ENCODE peak calls at places on chromosomes 3 and 15, in seven cellular contexts. Z is neuronal stem cell, Q is IMR-90, W is trophoblast cell, E is H1, T is mesenchymal stem cell, P is mesendoderm. S is an unnamed sample.
A peak's percentile ranks its signal among the peaks of the same experiment; 100 is the strongest.

GRCh38 chr15:98143116-98143515 is 182.6 kb downstream of the ARRDC4 start:
- DNase-seq in Z (no peak), Q (no peak), W (peak; percentile 55), E (no peak), T (no peak), P (peak; percentile 74), S (no peak)

GRCh38 chr15:25735550-25736384 is 127.4 kb downstream of the ATP10A start:
- DNase-seq in Z (no peak), Q (no peak), W (no peak), E (no peak), T (no peak), P (no peak), S (no peak)

GRCh38 chr3:131544557-131544956 is 41.8 kb upstream of the MRPL3 start:
- DNase-seq in Z (no peak), Q (no peak), W (peak; percentile 51), E (no peak), T (no peak), P (no peak), S (no peak)

GRCh38 chr3:156307704-156308103 is 187.3 kb downstream of the KCNAB1 start:
- DNase-seq in Z (no peak), Q (peak; percentile 84), W (no peak), E (no peak), T (no peak), P (no peak), S (no peak)

GRCh38 chr15:67534360-67534759 is 8.1 kb upstream of the MAP2K5 start:
- DNase-seq in Z (no peak), Q (no peak), W (no peak), E (no peak), T (no peak), P (no peak), S (no peak)

GRCh38 chr15:27342991-27343390 is 372.0 kb downstream of the GABRG3 start:
- DNase-seq in Z (no peak), Q (no peak), W (no peak), E (no peak), T (no peak), P (peak; percentile 30), S (no peak)

GRCh38 chr3:146086211-146086610 is 74.8 kb downstream of the PLOD2 start:
- DNase-seq in Z (no peak), Q (peak; percentile 12), W (no peak), E (no peak), T (no peak), P (no peak), S (no peak)

GRCh38 chr3:132432639-132433038 is 15.3 kb downstream of the DNAJC13 start:
- DNase-seq in Z (no peak), Q (peak; percentile 93), W (no peak), E (no peak), T (peak; percentile 91), P (no peak), S (no peak)

GRCh38 chr3:56917740-56918568 is 116.2 kb upstream of the ARHGEF3 start:
- DNase-seq in Z (no peak), Q (no peak), W (no peak), E (no peak), T (no peak), P (no peak), S (no peak)

GRCh38 chr3:100982710-100983109 is 10.5 kb downstream of the ABI3BP start:
- DNase-seq in Z (no peak), Q (peak; percentile 58), W (no peak), E (no peak), T (no peak), P (no peak), S (no peak)

GRCh38 chr3:37509069-37509468 is 334.7 kb upstream of the LRRFIP2 start:
- DNase-seq in Z (no peak), Q (no peak), W (no peak), E (no peak), T (no peak), P (no peak), S (no peak)

GRCh38 chr3:64073362-64073761 is 50.1 kb upstream of the PSMD6 start:
- DNase-seq in Z (no peak), Q (peak; percentile 8), W (no peak), E (no peak), T (peak; percentile 60), P (no peak), S (no peak)

GRCh38 chr3:39376929-39377634 is 6.1 kb upstream of the SLC25A38 start:
- DNase-seq in Z (no peak), Q (no peak), W (no peak), E (no peak), T (no peak), P (peak; percentile 26), S (no peak)

GRCh38 chr3:29373016-29373690 is 92.3 kb downstream of the RBMS3 start:
- DNase-seq in Z (no peak), Q (peak; percentile 67), W (no peak), E (no peak), T (peak; percentile 88), P (no peak), S (no peak)

GRCh38 chr3:173739716-173740115 is 342.2 kb downstream of the NLGN1 start:
- DNase-seq in Z (no peak), Q (peak; percentile 31), W (no peak), E (no peak), T (peak; percentile 21), P (no peak), S (no peak)

GRCh38 chr15:23642413-23643044 is 5.1 kb downstream of the MAGEL2 start:
- DNase-seq in Z (peak; percentile 52), Q (peak; percentile 51), W (peak; percentile 76), E (no peak), T (peak; percentile 53), P (peak; percentile 81), S (peak; percentile 71)

GRCh38 chr3:1531981-1532380 is 439.2 kb downstream of the CNTN6 start:
- DNase-seq in Z (no peak), Q (no peak), W (no peak), E (no peak), T (no peak), P (no peak), S (no peak)

GRCh38 chr3:1527780-1528179 is 435.0 kb downstream of the CNTN6 start:
- DNase-seq in Z (no peak), Q (no peak), W (peak; percentile 4), E (no peak), T (no peak), P (no peak), S (no peak)

GRCh38 chr3:1528621-1529020 is 435.8 kb downstream of the CNTN6 start:
- DNase-seq in Z (no peak), Q (no peak), W (no peak), E (no peak), T (no peak), P (no peak), S (no peak)

GRCh38 chr3:1532935-1533606 is 440.2 kb downstream of the CNTN6 start:
- DNase-seq in Z (no peak), Q (no peak), W (no peak), E (no peak), T (no peak), P (no peak), S (no peak)

GRCh38 chr3:1529666-1530065 is 436.8 kb downstream of the CNTN6 start:
- DNase-seq in Z (no peak), Q (no peak), W (peak; percentile 37), E (no peak), T (no peak), P (no peak), S (no peak)
- H2AK5ac ChIP-seq in Z (no peak overlapping the region), Q (no peak overlapping the region), W (no peak overlapping the region), E (no peak overlapping the region), T (no peak overlapping the region), P (no peak overlapping the region), S (no peak overlapping the region)

GRCh38 chr3:143482106-143483088 is 362.8 kb downstream of the CHST2 start:
- DNase-seq in Z (no peak), Q (no peak), W (no peak), E (no peak), T (no peak), P (no peak), S (no peak)

GRCh38 chr3:143476965-143477640 is 357.5 kb downstream of the CHST2 start:
- DNase-seq in Z (no peak), Q (no peak), W (no peak), E (no peak), T (no peak), P (peak; percentile 4), S (no peak)

GRCh38 chr3:143480306-143480852 is 360.8 kb downstream of the CHST2 start:
- DNase-seq in Z (no peak), Q (peak; percentile 35), W (no peak), E (no peak), T (peak; percentile 32), P (no peak), S (no peak)

GRCh38 chr3:143479727-143480126 is 360.2 kb downstream of the CHST2 start:
- DNase-seq in Z (no peak), Q (no peak), W (no peak), E (no peak), T (no peak), P (no peak), S (no peak)

DNA sequence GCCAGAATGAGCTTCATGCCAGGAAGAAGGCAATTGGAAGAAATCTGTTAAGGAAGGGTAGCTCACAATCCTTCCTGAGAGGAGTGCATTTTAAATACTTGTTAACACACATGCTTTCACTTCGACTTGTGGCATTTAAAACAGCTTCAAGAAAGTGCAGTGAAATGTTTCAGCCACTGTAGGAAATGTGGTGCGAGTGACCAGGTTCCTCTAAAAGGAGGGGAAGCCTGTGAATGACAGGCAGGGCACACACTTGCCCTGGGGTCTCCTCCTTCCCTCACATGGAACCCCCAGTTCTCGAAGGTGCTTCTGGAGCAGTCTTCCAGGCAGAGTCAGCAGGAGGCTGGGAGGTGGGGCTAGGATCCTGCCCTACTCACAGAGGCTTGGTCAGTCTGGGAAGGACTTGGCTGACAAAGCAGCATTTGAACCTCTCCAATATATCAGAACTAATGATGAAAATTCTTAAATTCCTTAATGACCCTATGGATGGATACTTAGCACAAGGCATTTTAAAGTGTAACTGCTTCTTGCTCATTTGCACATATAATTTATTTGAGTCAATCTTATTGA is 358.6 kb downstream of the CHST2 start:
- DNase-seq in Z (no peak), Q (no peak), W (no peak), E (no peak), T (no peak), P (peak; percentile 27), S (peak; percentile 38)
- H2AK5ac ChIP-seq in Z (no peak overlapping the region), Q (no peak overlapping the region), W (no peak overlapping the region), E (no peak overlapping the region), T (peak overlapping the region; percentile 46), P (no peak overlapping the region), S (no peak overlapping the region)

DNA sequence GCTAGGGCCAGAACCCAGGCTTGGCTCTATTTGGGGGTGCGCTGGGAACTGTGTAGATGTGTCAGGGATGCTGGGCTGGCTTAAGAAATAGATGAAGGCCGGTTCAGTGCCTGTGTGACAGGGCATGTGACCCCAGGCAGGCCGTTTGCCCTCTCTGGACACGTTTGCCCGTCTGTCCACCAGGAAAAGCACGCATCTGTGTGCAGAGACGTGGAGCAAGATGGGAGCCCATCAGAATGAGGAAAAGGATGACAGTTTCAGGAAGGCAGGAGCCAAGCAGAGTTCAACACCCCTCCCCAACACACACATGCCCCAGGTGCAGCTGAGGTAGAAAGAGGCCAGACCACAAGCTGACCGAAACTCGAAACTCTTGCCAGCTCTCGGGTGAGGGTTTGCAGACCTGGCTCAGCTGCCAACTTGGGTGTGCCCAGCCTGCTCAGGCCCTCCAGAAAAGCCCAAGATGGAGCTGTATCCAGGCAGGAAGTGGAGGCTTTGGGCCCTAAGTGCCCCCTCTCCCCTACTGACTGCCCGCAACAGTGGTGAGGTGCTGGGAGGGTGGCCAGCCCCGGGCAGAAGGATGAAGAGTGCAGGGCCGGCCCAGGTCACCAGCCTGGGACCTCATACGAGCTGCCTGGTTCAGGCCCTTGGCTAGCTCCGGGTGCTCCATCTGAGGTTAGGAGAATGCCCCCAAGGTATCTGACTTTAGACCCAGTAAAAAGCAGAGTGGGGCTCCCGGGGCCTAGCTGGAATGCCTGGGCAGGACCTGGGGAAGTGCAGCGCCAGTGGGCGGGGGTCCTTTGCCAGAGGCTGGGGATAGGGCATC is 10.2 kb upstream of the MESP1 start:
- DNase-seq in Z (no peak), Q (no peak), W (no peak), E (no peak), T (no peak), P (no peak), S (no peak)
- H2AK5ac ChIP-seq in Z (peak overlapping the region; percentile 71), Q (no peak overlapping the region), W (no peak overlapping the region), E (no peak overlapping the region), T (no peak overlapping the region), P (peak overlapping the region; percentile 85), S (no peak overlapping the region)

GRCh38 chr15:36484038-36484778 is 95.2 kb upstream of the CDIN1 start:
- DNase-seq in Z (no peak), Q (peak; percentile 87), W (no peak), E (no peak), T (no peak), P (no peak), S (no peak)
- H2AK5ac ChIP-seq in Z (no peak overlapping the region), Q (peak overlapping the region; percentile 23), W (no peak overlapping the region), E (no peak overlapping the region), T (no peak overlapping the region), P (no peak overlapping the region), S (no peak overlapping the region)